ENCODE peak calls at places on chromosomes 1 and 21, in seven cellular contexts. V is spleen, X is endodermal cell, P is WTC11, Z is GM12878, G is osteoblast, R is gastrocnemius medialis. T is an unnamed sample.

GRCh38 chr1:26127235-26128163 is 15.9 kb downstream of the PDIK1L start:
- DNase-seq in G (peak), V (no peak), R (peak), Z (no peak), P (no peak), X (no peak), T (no peak)

GRCh38 chr1:171422489-171422888 is 62.8 kb upstream of the PRRC2C start:
- DNase-seq in G (no peak), V (no peak), X (no peak), R (no peak), Z (no peak), P (no peak), T (no peak)

GRCh38 chr1:246343251-246343650 is 163.8 kb downstream of the SMYD3 start:
- DNase-seq in X (no peak), G (no peak), P (no peak), V (no peak), Z (no peak), R (no peak), T (no peak)

GRCh38 chr1:88655685-88656299 is 28.3 kb upstream of the PKN2 start:
- DNase-seq in P (no peak), R (no peak), Z (no peak), V (no peak), X (no peak), G (peak), T (no peak)

GRCh38 chr1:110967256-110967655 is 3.5 kb upstream of the LRIF1 start:
- DNase-seq in X (no peak), G (no peak), Z (no peak), V (no peak), R (no peak), P (no peak), T (no peak)

GRCh38 chr1:27429029-27429425 is 36.6 kb downstream of the GPR3 start:
- DNase-seq in G (no peak), Z (no peak), R (no peak), P (no peak), X (no peak), V (no peak), T (no peak)

GRCh38 chr1:243748706-243749283 is 101.2 kb downstream of the AKT3 start:
- DNase-seq in R (no peak), V (no peak), P (no peak), Z (peak), G (peak), X (no peak), T (peak)

GRCh38 chr21:41621523-41621922 is 113.6 kb upstream of the TMPRSS2 start:
- DNase-seq in R (no peak), G (no peak), P (no peak), Z (no peak), V (no peak), X (no peak), T (no peak)

GRCh38 chr1:159188375-159188788 is 16.3 kb upstream of the ACKR1 start:
- DNase-seq in R (peak), P (peak), G (no peak), Z (no peak), X (peak), V (peak), T (no peak)

GRCh38 chr21:29849735-29850176 is 90.0 kb downstream of the GRIK1 start:
- DNase-seq in X (peak), R (peak), P (peak), G (no peak), V (no peak), Z (peak), T (peak)

GRCh38 chr1:41268154-41268770 is 26.2 kb upstream of the SCMH1 start:
- DNase-seq in X (peak), P (peak), Z (no peak), V (peak), R (peak), G (peak), T (peak)

GRCh38 chr1:89786628-89787214 is 34.1 kb upstream of the LRRC8D start:
- DNase-seq in P (no peak), R (no peak), Z (no peak), X (no peak), V (no peak), G (no peak), T (no peak)

GRCh38 chr1:9066945-9067807 is 2.3 kb downstream of the SLC2A5 start:
- DNase-seq in R (peak), Z (no peak), G (peak), X (no peak), V (peak), P (no peak), T (no peak)
- TF ChIP-seq CTCF in R (no peak), Z (no peak), G (no peak), X (no peak), V (no peak), P (no peak), T (no peak)

DNA sequence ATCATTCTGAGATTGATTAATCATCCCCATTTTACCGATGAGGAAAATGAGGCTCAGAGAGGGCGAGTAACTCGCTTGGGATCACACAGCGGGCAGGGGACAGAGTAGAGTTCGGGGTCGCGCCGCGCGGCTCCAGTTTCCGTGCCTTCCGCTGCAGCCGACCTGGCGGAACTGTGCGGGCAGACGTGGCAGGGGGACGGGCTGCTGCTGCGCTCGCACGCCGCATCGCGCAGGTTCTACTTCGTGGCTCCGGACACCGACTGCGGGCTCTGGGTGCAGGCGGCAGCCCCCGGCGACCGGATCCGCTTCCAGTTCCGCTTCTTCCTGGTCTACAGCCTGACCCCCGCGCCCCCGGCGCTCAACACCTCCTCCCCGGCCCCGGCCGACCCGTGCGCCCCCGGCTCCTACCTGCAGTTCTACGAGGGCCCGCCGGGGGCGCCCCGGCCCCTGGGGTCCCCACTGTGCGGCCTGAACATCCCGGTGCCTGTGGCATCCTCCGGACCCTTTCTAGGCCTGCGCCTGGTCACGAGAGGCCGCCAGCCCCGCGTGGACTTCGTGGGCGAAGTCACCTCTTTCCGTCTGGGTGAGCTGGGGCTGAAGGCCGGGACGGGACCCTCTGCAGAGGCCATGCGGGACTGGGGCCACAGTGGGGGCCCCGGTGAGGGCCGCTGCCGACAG is 2.3 kb downstream of the LDLRAD2 start:
- DNase-seq in P (peak), V (peak), Z (no peak), R (no peak), X (peak), G (peak), T (no peak)
- TF ChIP-seq CTCF in P (peak), V (peak), Z (peak), R (peak), X (peak), G (no peak), T (peak)

GRCh38 chr21:15904389-15904788 is 174.6 kb downstream of the USP25 start:
- DNase-seq in X (no peak), R (no peak), Z (no peak), P (no peak), G (no peak), V (peak), T (no peak)

GRCh38 chr21:15908187-15908586 is 178.4 kb downstream of the USP25 start:
- DNase-seq in Z (no peak), V (no peak), P (no peak), X (no peak), G (no peak), R (no peak), T (no peak)
- TF ChIP-seq CTCF in Z (no peak), V (no peak), P (no peak), X (no peak), G (no peak), R (no peak), T (no peak)

DNA sequence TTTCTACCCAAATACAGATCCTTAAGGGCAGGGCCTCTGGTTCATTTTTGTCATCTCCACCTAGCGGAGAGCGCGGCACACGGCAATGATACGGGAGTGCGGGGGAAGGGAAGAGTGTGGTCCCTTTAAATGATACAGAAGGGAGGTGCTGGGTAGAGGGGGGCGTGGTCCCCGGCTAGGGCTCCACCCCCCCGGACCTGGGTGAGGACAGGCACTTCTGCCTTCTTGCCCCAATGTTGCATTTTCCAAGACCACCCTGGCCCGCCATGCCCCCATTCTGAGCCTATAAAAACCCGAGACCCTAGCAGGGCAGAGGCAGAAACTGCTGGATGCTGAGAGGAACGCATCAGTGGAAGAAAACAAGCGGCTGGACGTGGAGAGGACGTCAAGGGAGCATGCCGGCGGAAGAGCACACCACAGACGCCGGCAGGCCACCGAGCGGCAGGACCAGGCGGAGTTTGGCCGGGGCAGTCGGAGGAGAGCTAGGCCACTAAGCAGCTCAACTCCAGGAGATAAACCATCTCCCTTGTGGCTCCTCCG is 30.0 kb downstream of the LRRC3 start:
- DNase-seq in G (peak), X (peak), V (peak), P (peak), Z (no peak), R (no peak), T (no peak)
- TF ChIP-seq CTCF in G (peak), X (peak), V (peak), P (no peak), Z (no peak), R (no peak), T (no peak)

T was measured in GM12864.